ENCODE peak calls at places on chromosomes 11 and 22, in four cellular contexts. One of them, this sample, is unnamed. For H3K27me3, the result is how much of the 10 kb centered on the place peaks cover.

GRCh38 chr11:30914143-30914762 is 328.1 kb upstream of the MPPED2 start:
- DNase-seq in spleen: peak
- DNase-seq in heart right ventricle: peak
- DNase-seq in psoas muscle: peak
- DNase-seq in this sample: peak

GRCh38 chr11:65663634-65664200 is 1.0 kb upstream of the RELA start:
- DNase-seq in spleen: peak
- DNase-seq in heart right ventricle: peak
- DNase-seq in psoas muscle: peak
- DNase-seq in this sample: peak

GRCh38 chr11:19953909-19954308 is 206.4 kb downstream of the DBX1 start:
- DNase-seq in spleen: no peak
- DNase-seq in heart right ventricle: peak
- DNase-seq in psoas muscle: no peak
- DNase-seq in this sample: peak

GRCh38 chr11:68051191-68052136 is 12.6 kb downstream of the TCIRG1 start:
- DNase-seq in spleen: no peak
- DNase-seq in heart right ventricle: no peak
- DNase-seq in psoas muscle: no peak
- DNase-seq in this sample: peak

GRCh38 chr11:48108231-48109045 is 108.2 kb upstream of the OR4B1 start:
- DNase-seq in spleen: no peak
- DNase-seq in heart right ventricle: no peak
- DNase-seq in psoas muscle: no peak
- DNase-seq in this sample: no peak

GRCh38 chr11:123532131-123532530 is 102.1 kb downstream of the GRAMD1B start:
- DNase-seq in spleen: no peak
- DNase-seq in heart right ventricle: no peak
- DNase-seq in psoas muscle: no peak
- DNase-seq in this sample: no peak

GRCh38 chr11:119315139-119316016 is 1.6 kb downstream of the MCAM start:
- DNase-seq in spleen: peak
- DNase-seq in heart right ventricle: peak
- DNase-seq in psoas muscle: peak
- DNase-seq in this sample: peak

GRCh38 chr22:38282397-38282796 is 9.6 kb upstream of the TMEM184B start:
- DNase-seq in spleen: no peak
- DNase-seq in heart right ventricle: no peak
- DNase-seq in psoas muscle: no peak
- DNase-seq in this sample: no peak

GRCh38 chr22:37229012-37229804 is 14.9 kb downstream of the RAC2 start:
- DNase-seq in spleen: peak
- DNase-seq in heart right ventricle: no peak
- DNase-seq in psoas muscle: no peak
- DNase-seq in this sample: no peak

GRCh38 chr11:43790444-43790794 is 90.2 kb upstream of the ALKBH3 start:
- DNase-seq in spleen: no peak
- DNase-seq in heart right ventricle: no peak
- DNase-seq in psoas muscle: no peak
- DNase-seq in this sample: no peak

GRCh38 chr22:47173535-47174021 is 411.1 kb downstream of the TBC1D22A start:
- DNase-seq in spleen: peak
- DNase-seq in heart right ventricle: no peak
- DNase-seq in psoas muscle: peak
- DNase-seq in this sample: peak

GRCh38 chr11:42770444-42771065 is 541.2 kb upstream of the API5 start:
- DNase-seq in spleen: no peak
- DNase-seq in heart right ventricle: no peak
- DNase-seq in psoas muscle: no peak
- DNase-seq in this sample: no peak

GRCh38 chr22:50010676-50011446 is 1.7 kb downstream of the IL17REL start:
- DNase-seq in spleen: no peak
- DNase-seq in heart right ventricle: no peak
- DNase-seq in psoas muscle: no peak
- DNase-seq in this sample: no peak

GRCh38 chr11:9858822-9859221 is 194.9 kb downstream of the SWAP70 start:
- DNase-seq in spleen: no peak
- DNase-seq in heart right ventricle: no peak
- DNase-seq in psoas muscle: no peak
- DNase-seq in this sample: no peak

GRCh38 chr22:21624880-21625791 is 4.7 kb downstream of the YDJC start:
- DNase-seq in spleen: no peak
- DNase-seq in heart right ventricle: no peak
- DNase-seq in psoas muscle: no peak
- DNase-seq in this sample: no peak

GRCh38 chr22:35538801-35539321 is 1.8 kb upstream of the RASD2 start:
- DNase-seq in spleen: no peak
- DNase-seq in heart right ventricle: no peak
- DNase-seq in psoas muscle: no peak
- DNase-seq in this sample: no peak

GRCh38 chr22:38012604-38013072 is 28.3 kb upstream of the SOX10 start:
- DNase-seq in spleen: no peak
- DNase-seq in heart right ventricle: no peak
- DNase-seq in psoas muscle: no peak
- DNase-seq in this sample: no peak

GRCh38 chr22:45112136-45112879 is 51.4 kb upstream of the NUP50 start:
- DNase-seq in spleen: no peak
- DNase-seq in heart right ventricle: no peak
- DNase-seq in psoas muscle: peak
- DNase-seq in this sample: no peak

GRCh38 chr11:45563801-45564200 is 101.6 kb downstream of the CHST1 start:
- DNase-seq in spleen: no peak
- DNase-seq in heart right ventricle: no peak
- DNase-seq in psoas muscle: no peak
- DNase-seq in this sample: no peak

GRCh38 chr11:119694334-119694733 is 34.7 kb downstream of the NECTIN1 start:
- DNase-seq in spleen: no peak
- DNase-seq in heart right ventricle: no peak
- DNase-seq in psoas muscle: no peak
- DNase-seq in this sample: peak

GRCh38 chr11:76800466-76801200 is 17.5 kb downstream of the TSKU start:
- DNase-seq in spleen: peak
- DNase-seq in heart right ventricle: no peak
- DNase-seq in psoas muscle: no peak
- DNase-seq in this sample: peak

GRCh38 chr11:35367491-35367890 is 51.9 kb downstream of the SLC1A2 start:
- DNase-seq in spleen: no peak
- DNase-seq in heart right ventricle: peak
- DNase-seq in psoas muscle: no peak
- DNase-seq in this sample: no peak

GRCh38 chr11:124115782-124116616 is 749 bp downstream of the VWA5A start:
- DNase-seq in spleen: peak
- DNase-seq in heart right ventricle: no peak
- DNase-seq in psoas muscle: no peak
- DNase-seq in this sample: peak

GRCh38 chr11:111665779-111666178 is 63.5 kb downstream of the SIK2 start:
- DNase-seq in spleen: no peak
- DNase-seq in heart right ventricle: no peak
- DNase-seq in psoas muscle: no peak
- DNase-seq in this sample: no peak

GRCh38 chr22:24593810-24594568 is 1.1 kb upstream of the LRRC75B start:
- DNase-seq in spleen: no peak
- DNase-seq in heart right ventricle: no peak
- DNase-seq in psoas muscle: no peak
- DNase-seq in this sample: no peak

GRCh38 chr11:33147559-33147958 is 13.7 kb downstream of the CSTF3 start:
- DNase-seq in spleen: no peak
- DNase-seq in heart right ventricle: no peak
- DNase-seq in psoas muscle: no peak
- DNase-seq in this sample: no peak

GRCh38 chr11:96173906-96174305 is 169.1 kb downstream of the MAML2 start:
- DNase-seq in spleen: no peak
- DNase-seq in heart right ventricle: no peak
- DNase-seq in psoas muscle: no peak
- DNase-seq in this sample: no peak

GRCh38 chr11:15843309-15843857 is 513.0 kb downstream of the SOX6 start:
- DNase-seq in spleen: no peak
- DNase-seq in heart right ventricle: peak
- DNase-seq in psoas muscle: no peak
- DNase-seq in this sample: no peak

GRCh38 chr11:69121021-69121420 is 34.7 kb upstream of the SMIM38 start:
- DNase-seq in spleen: peak
- DNase-seq in heart right ventricle: no peak
- DNase-seq in psoas muscle: no peak
- DNase-seq in this sample: peak

GRCh38 chr11:12198261-12198925 is 88.0 kb downstream of the MICAL2 start:
- DNase-seq in spleen: no peak
- DNase-seq in heart right ventricle: no peak
- DNase-seq in psoas muscle: no peak
- DNase-seq in this sample: no peak

GRCh38 chr11:110121204-110121603 is 28.0 kb downstream of the ZC3H12C start:
- DNase-seq in spleen: no peak
- DNase-seq in heart right ventricle: no peak
- DNase-seq in psoas muscle: no peak
- DNase-seq in this sample: no peak

GRCh38 chr22:29458551-29458950 is 20.2 kb downstream of the RFPL1 start:
- DNase-seq in spleen: no peak
- DNase-seq in heart right ventricle: no peak
- DNase-seq in psoas muscle: no peak
- DNase-seq in this sample: no peak

GRCh38 chr11:126359431-126360048 is 4.1 kb downstream of the ST3GAL4 start:
- DNase-seq in spleen: peak
- DNase-seq in heart right ventricle: peak
- DNase-seq in psoas muscle: peak
- DNase-seq in this sample: peak

GRCh38 chr22:38871360-38872171 is 450 bp downstream of the CBX6 start:
- DNase-seq in spleen: peak
- DNase-seq in heart right ventricle: no peak
- DNase-seq in psoas muscle: no peak
- DNase-seq in this sample: no peak

GRCh38 chr11:395866-396265 is 1.9 kb downstream of the PKP3 start:
- DNase-seq in spleen: no peak
- DNase-seq in heart right ventricle: no peak
- DNase-seq in psoas muscle: no peak
- DNase-seq in this sample: no peak

GRCh38 chr11:64382586-64382985 is 23.6 kb downstream of the RPS6KA4 start:
- DNase-seq in spleen: no peak
- DNase-seq in heart right ventricle: no peak
- DNase-seq in psoas muscle: no peak
- DNase-seq in this sample: no peak

GRCh38 chr11:96341237-96342130 is 1.5 kb downstream of the MAML2 start:
- DNase-seq in spleen: peak
- DNase-seq in heart right ventricle: peak
- DNase-seq in psoas muscle: peak
- DNase-seq in this sample: peak

GRCh38 chr11:116454020-116454645 is 318.7 kb downstream of the BUD13 start:
- DNase-seq in spleen: no peak
- DNase-seq in heart right ventricle: peak
- DNase-seq in psoas muscle: no peak
- DNase-seq in this sample: peak

GRCh38 chr22:42227435-42227834 is 43.0 kb downstream of the TCF20 start:
- DNase-seq in spleen: no peak
- DNase-seq in heart right ventricle: no peak
- DNase-seq in psoas muscle: no peak
- DNase-seq in this sample: no peak
- TF ChIP-seq CTCF in spleen: no peak
- TF ChIP-seq CTCF in heart right ventricle: no peak
- TF ChIP-seq CTCF in psoas muscle: no peak
- TF ChIP-seq CTCF in this sample: no peak

GRCh38 chr11:134821422-134821821 is 409.4 kb upstream of the B3GAT1 start:
- DNase-seq in spleen: no peak
- DNase-seq in heart right ventricle: no peak
- DNase-seq in psoas muscle: no peak
- DNase-seq in this sample: no peak
- H3K4me3 ChIP-seq in spleen: no peak
- H3K4me3 ChIP-seq in heart right ventricle: no peak
- H3K4me3 ChIP-seq in psoas muscle: no peak
- H3K4me3 ChIP-seq in this sample: no peak

GRCh38 chr11:2259466-2259830 is 10.9 kb downstream of the ASCL2 start:
- DNase-seq in spleen: peak
- DNase-seq in heart right ventricle: peak
- DNase-seq in psoas muscle: no peak
- DNase-seq in this sample: peak
- H3K27me3 ChIP-seq in spleen: under half
- H3K27me3 ChIP-seq in heart right ventricle: under half
- H3K27me3 ChIP-seq in psoas muscle: under half
- H3K27me3 ChIP-seq in this sample: under half

DNA sequence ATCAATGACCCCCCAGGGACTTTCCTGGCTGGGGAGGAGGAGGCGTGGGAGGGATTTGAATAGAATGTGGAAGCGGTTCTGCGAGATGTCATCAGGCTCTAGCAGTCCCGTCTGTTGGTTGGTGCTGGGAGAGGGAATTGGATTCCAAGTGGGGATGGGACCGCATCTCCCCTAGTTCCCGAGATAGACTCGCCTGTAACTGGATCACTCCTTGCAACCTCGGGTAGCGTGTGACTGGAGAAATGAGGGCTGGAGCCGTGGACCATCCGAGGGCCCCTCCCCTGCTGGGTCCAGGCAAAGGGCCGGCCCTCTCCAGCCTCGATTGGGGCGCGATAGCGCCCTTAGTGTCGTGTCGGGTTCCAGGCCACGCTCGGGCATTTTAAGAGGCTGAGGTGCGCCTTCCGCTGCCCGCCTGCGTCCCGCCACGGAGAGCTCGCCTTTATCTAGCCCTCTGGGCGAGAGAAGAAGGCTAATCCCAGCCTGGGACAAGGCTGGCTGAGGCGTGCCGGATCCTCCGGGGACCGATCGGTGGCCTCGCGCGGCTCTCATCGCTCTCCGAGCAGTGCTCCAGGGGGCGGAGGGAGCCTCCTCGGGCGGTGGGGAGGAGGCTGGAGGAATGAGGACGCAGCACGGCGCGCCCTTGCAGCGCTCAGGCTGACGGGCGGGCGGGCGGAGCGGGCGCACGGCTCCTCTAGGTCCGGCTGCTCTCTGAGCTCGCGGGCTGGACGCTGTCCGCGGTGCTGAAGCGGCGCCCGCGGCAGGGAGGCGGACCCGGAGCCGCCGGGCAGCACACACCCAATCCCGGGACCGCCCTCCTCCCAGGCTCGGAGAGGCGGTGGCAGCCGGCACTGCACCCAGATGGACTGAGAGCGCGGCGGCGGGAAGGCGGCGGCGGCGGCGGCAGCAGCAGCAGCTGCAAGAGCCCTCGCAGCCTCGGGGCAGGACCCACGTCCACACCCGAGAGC is 107.8 kb downstream of the OSBP2 start:
- DNase-seq in spleen: peak
- DNase-seq in heart right ventricle: peak
- DNase-seq in psoas muscle: peak
- DNase-seq in this sample: peak
- TF ChIP-seq CTCF in spleen: peak
- TF ChIP-seq CTCF in heart right ventricle: peak
- TF ChIP-seq CTCF in psoas muscle: peak
- TF ChIP-seq CTCF in this sample: peak

GRCh38 chr11:1757861-1758610 is 5.7 kb downstream of the CTSD start:
- DNase-seq in spleen: peak
- DNase-seq in heart right ventricle: no peak
- DNase-seq in psoas muscle: peak
- DNase-seq in this sample: peak
- H3K4me3 ChIP-seq in spleen: peak
- H3K4me3 ChIP-seq in heart right ventricle: no peak
- H3K4me3 ChIP-seq in psoas muscle: peak
- H3K4me3 ChIP-seq in this sample: no peak

GRCh38 chr22:26620197-26620596 is 1.6 kb upstream of the CRYBA4 start:
- DNase-seq in spleen: no peak
- DNase-seq in heart right ventricle: no peak
- DNase-seq in psoas muscle: no peak
- DNase-seq in this sample: no peak
- H3K27me3 ChIP-seq in spleen: under half
- H3K27me3 ChIP-seq in heart right ventricle: under half
- H3K27me3 ChIP-seq in psoas muscle: under half
- H3K27me3 ChIP-seq in this sample: under half

This sample was measured in pancreas.